ENCODE peak calls at places on chromosomes 3 and 15, in eight cellular contexts. One of them, this sample, is unnamed.

GRCh38 chr3:167913218-167913902 is 177.8 kb downstream of the SERPINI1 start:
- DNase-seq in HFFc6: no peak
- DNase-seq in endodermal cell: peak; percentile 68
- DNase-seq in activated CD4-positive, alpha-beta T cell treated with anti-CD3 and anti-CD28 coated beads, Interleukin-2, amount 10 ng/mL, durations not matched to agents 7 days and 5 days: no peak
- DNase-seq in ELF-1: peak; percentile 13
- DNase-seq in NCI-H69: peak; percentile 59
- DNase-seq in COR-L47: peak; percentile 28
- DNase-seq in CD14-positive monocyte: no peak
- DNase-seq in this sample: no peak

GRCh38 chr15:63502137-63502801 is 2.1 kb upstream of the USP3 start:
- DNase-seq in COR-L47: no peak
- DNase-seq in CD14-positive monocyte: no peak
- DNase-seq in ELF-1: no peak
- DNase-seq in activated CD4-positive, alpha-beta T cell treated with anti-CD3 and anti-CD28 coated beads, Interleukin-2, amount 10 ng/mL, durations not matched to agents 7 days and 5 days: no peak
- DNase-seq in endodermal cell: no peak
- DNase-seq in NCI-H69: no peak
- DNase-seq in HFFc6: no peak
- DNase-seq in this sample: peak; percentile 57

GRCh38 chr15:91529534-91529933 is 324.0 kb upstream of the SLCO3A1 start:
- DNase-seq in HFFc6: no peak
- DNase-seq in COR-L47: no peak
- DNase-seq in NCI-H69: peak; percentile 58
- DNase-seq in ELF-1: no peak
- DNase-seq in endodermal cell: no peak
- DNase-seq in CD14-positive monocyte: no peak
- DNase-seq in activated CD4-positive, alpha-beta T cell treated with anti-CD3 and anti-CD28 coated beads, Interleukin-2, amount 10 ng/mL, durations not matched to agents 7 days and 5 days: no peak
- DNase-seq in this sample: no peak

GRCh38 chr15:90013503-90013937 is 12.4 kb downstream of the ZNF710 start:
- DNase-seq in activated CD4-positive, alpha-beta T cell treated with anti-CD3 and anti-CD28 coated beads, Interleukin-2, amount 10 ng/mL, durations not matched to agents 7 days and 5 days: peak; percentile 81
- DNase-seq in CD14-positive monocyte: no peak
- DNase-seq in endodermal cell: no peak
- DNase-seq in ELF-1: no peak
- DNase-seq in HFFc6: no peak
- DNase-seq in COR-L47: no peak
- DNase-seq in NCI-H69: no peak
- DNase-seq in this sample: no peak

GRCh38 chr15:65414841-65415621 is 7.7 kb downstream of the IGDCC4 start:
- DNase-seq in CD14-positive monocyte: no peak
- DNase-seq in NCI-H69: peak; percentile 93
- DNase-seq in ELF-1: peak; percentile 94
- DNase-seq in activated CD4-positive, alpha-beta T cell treated with anti-CD3 and anti-CD28 coated beads, Interleukin-2, amount 10 ng/mL, durations not matched to agents 7 days and 5 days: no peak
- DNase-seq in COR-L47: peak; percentile 78
- DNase-seq in endodermal cell: peak; percentile 94
- DNase-seq in HFFc6: no peak
- DNase-seq in this sample: no peak

GRCh38 chr15:65115542-65115941 is 542 bp upstream of the UBAP1L start:
- DNase-seq in activated CD4-positive, alpha-beta T cell treated with anti-CD3 and anti-CD28 coated beads, Interleukin-2, amount 10 ng/mL, durations not matched to agents 7 days and 5 days: no peak
- DNase-seq in endodermal cell: no peak
- DNase-seq in CD14-positive monocyte: no peak
- DNase-seq in ELF-1: no peak
- DNase-seq in NCI-H69: peak; percentile 93
- DNase-seq in COR-L47: peak; percentile 16
- DNase-seq in HFFc6: no peak
- DNase-seq in this sample: no peak

GRCh38 chr15:72199721-72200212 is 2.2 kb upstream of the GRAMD2A start:
- DNase-seq in ELF-1: peak; percentile 89
- DNase-seq in CD14-positive monocyte: peak; percentile 75
- DNase-seq in activated CD4-positive, alpha-beta T cell treated with anti-CD3 and anti-CD28 coated beads, Interleukin-2, amount 10 ng/mL, durations not matched to agents 7 days and 5 days: peak; percentile 80
- DNase-seq in endodermal cell: peak; percentile 94
- DNase-seq in NCI-H69: peak; percentile 53
- DNase-seq in HFFc6: peak; percentile 70
- DNase-seq in COR-L47: peak; percentile 59
- DNase-seq in this sample: peak; percentile 88

GRCh38 chr15:90294601-90295269 is 29.3 kb downstream of the NGRN start:
- DNase-seq in COR-L47: peak; percentile 77
- DNase-seq in CD14-positive monocyte: no peak
- DNase-seq in endodermal cell: peak; percentile 66
- DNase-seq in HFFc6: no peak
- DNase-seq in NCI-H69: peak; percentile 46
- DNase-seq in activated CD4-positive, alpha-beta T cell treated with anti-CD3 and anti-CD28 coated beads, Interleukin-2, amount 10 ng/mL, durations not matched to agents 7 days and 5 days: no peak
- DNase-seq in ELF-1: peak; percentile 53
- DNase-seq in this sample: no peak

GRCh38 chr3:37149246-37149645 is 25.1 kb downstream of the LRRFIP2 start:
- DNase-seq in activated CD4-positive, alpha-beta T cell treated with anti-CD3 and anti-CD28 coated beads, Interleukin-2, amount 10 ng/mL, durations not matched to agents 7 days and 5 days: no peak
- DNase-seq in endodermal cell: no peak
- DNase-seq in HFFc6: no peak
- DNase-seq in ELF-1: no peak
- DNase-seq in COR-L47: no peak
- DNase-seq in NCI-H69: no peak
- DNase-seq in CD14-positive monocyte: no peak
- DNase-seq in this sample: no peak

GRCh38 chr3:155737844-155738460 is 6.9 kb downstream of the PLCH1 start:
- DNase-seq in NCI-H69: no peak
- DNase-seq in HFFc6: no peak
- DNase-seq in COR-L47: no peak
- DNase-seq in CD14-positive monocyte: no peak
- DNase-seq in ELF-1: peak; percentile 60
- DNase-seq in activated CD4-positive, alpha-beta T cell treated with anti-CD3 and anti-CD28 coated beads, Interleukin-2, amount 10 ng/mL, durations not matched to agents 7 days and 5 days: no peak
- DNase-seq in endodermal cell: no peak
- DNase-seq in this sample: no peak

GRCh38 chr3:191361456-191361855 is 31.1 kb upstream of the UTS2B start:
- DNase-seq in NCI-H69: no peak
- DNase-seq in COR-L47: no peak
- DNase-seq in CD14-positive monocyte: no peak
- DNase-seq in HFFc6: no peak
- DNase-seq in ELF-1: no peak
- DNase-seq in endodermal cell: no peak
- DNase-seq in activated CD4-positive, alpha-beta T cell treated with anti-CD3 and anti-CD28 coated beads, Interleukin-2, amount 10 ng/mL, durations not matched to agents 7 days and 5 days: no peak
- DNase-seq in this sample: no peak

GRCh38 chr3:157226173-157226847 is 66.4 kb upstream of the CCNL1 start:
- DNase-seq in endodermal cell: no peak
- DNase-seq in CD14-positive monocyte: no peak
- DNase-seq in HFFc6: no peak
- DNase-seq in COR-L47: no peak
- DNase-seq in NCI-H69: no peak
- DNase-seq in activated CD4-positive, alpha-beta T cell treated with anti-CD3 and anti-CD28 coated beads, Interleukin-2, amount 10 ng/mL, durations not matched to agents 7 days and 5 days: no peak
- DNase-seq in ELF-1: no peak
- DNase-seq in this sample: no peak

GRCh38 chr3:124125320-124125719 is 133.4 kb upstream of the ROPN1 start:
- DNase-seq in activated CD4-positive, alpha-beta T cell treated with anti-CD3 and anti-CD28 coated beads, Interleukin-2, amount 10 ng/mL, durations not matched to agents 7 days and 5 days: no peak
- DNase-seq in endodermal cell: no peak
- DNase-seq in COR-L47: no peak
- DNase-seq in ELF-1: no peak
- DNase-seq in CD14-positive monocyte: no peak
- DNase-seq in NCI-H69: no peak
- DNase-seq in HFFc6: no peak
- DNase-seq in this sample: peak; percentile 13

GRCh38 chr15:66170042-66170441 is 83.5 kb downstream of the MEGF11 start:
- DNase-seq in CD14-positive monocyte: no peak
- DNase-seq in COR-L47: no peak
- DNase-seq in activated CD4-positive, alpha-beta T cell treated with anti-CD3 and anti-CD28 coated beads, Interleukin-2, amount 10 ng/mL, durations not matched to agents 7 days and 5 days: no peak
- DNase-seq in ELF-1: no peak
- DNase-seq in endodermal cell: no peak
- DNase-seq in NCI-H69: peak; percentile 87
- DNase-seq in HFFc6: no peak
- DNase-seq in this sample: no peak

GRCh38 chr3:187227658-187228258 is 30.5 kb downstream of the RTP1 start:
- DNase-seq in ELF-1: no peak
- DNase-seq in CD14-positive monocyte: no peak
- DNase-seq in HFFc6: peak; percentile 77
- DNase-seq in endodermal cell: no peak
- DNase-seq in NCI-H69: no peak
- DNase-seq in activated CD4-positive, alpha-beta T cell treated with anti-CD3 and anti-CD28 coated beads, Interleukin-2, amount 10 ng/mL, durations not matched to agents 7 days and 5 days: no peak
- DNase-seq in COR-L47: no peak
- DNase-seq in this sample: no peak

GRCh38 chr3:159252772-159253384 is 451.0 kb downstream of the MFSD1 start:
- DNase-seq in HFFc6: peak; percentile 57
- DNase-seq in CD14-positive monocyte: no peak
- DNase-seq in endodermal cell: no peak
- DNase-seq in activated CD4-positive, alpha-beta T cell treated with anti-CD3 and anti-CD28 coated beads, Interleukin-2, amount 10 ng/mL, durations not matched to agents 7 days and 5 days: no peak
- DNase-seq in COR-L47: peak; percentile 67
- DNase-seq in NCI-H69: peak; percentile 59
- DNase-seq in ELF-1: no peak
- DNase-seq in this sample: peak; percentile 85

GRCh38 chr3:66816110-66816761 is 181.9 kb upstream of the KBTBD8 start:
- DNase-seq in endodermal cell: no peak
- DNase-seq in ELF-1: peak; percentile 30
- DNase-seq in COR-L47: peak; percentile 32
- DNase-seq in CD14-positive monocyte: no peak
- DNase-seq in HFFc6: peak; percentile 56
- DNase-seq in activated CD4-positive, alpha-beta T cell treated with anti-CD3 and anti-CD28 coated beads, Interleukin-2, amount 10 ng/mL, durations not matched to agents 7 days and 5 days: peak; percentile 18
- DNase-seq in NCI-H69: peak; percentile 73
- DNase-seq in this sample: peak; percentile 69

GRCh38 chr3:69012836-69013255 is 638 bp downstream of the EOGT start:
- DNase-seq in HFFc6: peak; percentile 23
- DNase-seq in ELF-1: peak; percentile 44
- DNase-seq in COR-L47: no peak
- DNase-seq in CD14-positive monocyte: no peak
- DNase-seq in activated CD4-positive, alpha-beta T cell treated with anti-CD3 and anti-CD28 coated beads, Interleukin-2, amount 10 ng/mL, durations not matched to agents 7 days and 5 days: no peak
- DNase-seq in endodermal cell: peak; percentile 79
- DNase-seq in NCI-H69: no peak
- DNase-seq in this sample: peak; percentile 79

GRCh38 chr3:150227839-150228238 is 180.3 kb upstream of the TSC22D2 start:
- DNase-seq in endodermal cell: peak; percentile 96
- DNase-seq in ELF-1: peak; percentile 86
- DNase-seq in activated CD4-positive, alpha-beta T cell treated with anti-CD3 and anti-CD28 coated beads, Interleukin-2, amount 10 ng/mL, durations not matched to agents 7 days and 5 days: peak; percentile 44
- DNase-seq in COR-L47: peak; percentile 68
- DNase-seq in CD14-positive monocyte: no peak
- DNase-seq in HFFc6: peak; percentile 55
- DNase-seq in NCI-H69: peak; percentile 60
- DNase-seq in this sample: peak; percentile 71

GRCh38 chr3:108296239-108296638 is at the start of gene HHLA2:
- DNase-seq in CD14-positive monocyte: no peak
- DNase-seq in ELF-1: no peak
- DNase-seq in COR-L47: no peak
- DNase-seq in endodermal cell: no peak
- DNase-seq in NCI-H69: no peak
- DNase-seq in activated CD4-positive, alpha-beta T cell treated with anti-CD3 and anti-CD28 coated beads, Interleukin-2, amount 10 ng/mL, durations not matched to agents 7 days and 5 days: peak; percentile 8
- DNase-seq in HFFc6: no peak
- DNase-seq in this sample: no peak